ENCODE peak calls at places on chromosomes 13 and 19, in six cellular contexts. One of them, this sample, is unnamed.
A peak's percentile ranks its signal among the peaks of the same experiment; 100 is the strongest.

GRCh38 chr13:23788459-23788858 is 100.7 kb downstream of the MIPEP start:
- DNase-seq in EH: peak; percentile 26
- DNase-seq in CD8-positive, alpha-beta T cell: no peak
- DNase-seq in activated CD4-positive, alpha-beta memory T cell treated with anti-CD3 and anti-CD28 coated beads, Interleukin-2, amount 10 ng/mL, durations not matched to agents 7 days and 5 days: no peak
- DNase-seq in NAMALWA: no peak
- DNase-seq in dorsolateral prefrontal cortex: no peak
- DNase-seq in this sample: no peak

GRCh38 chr19:31316201-31316951 is 32.9 kb downstream of the TSHZ3 start:
- DNase-seq in EH: no peak
- DNase-seq in CD8-positive, alpha-beta T cell: no peak
- DNase-seq in activated CD4-positive, alpha-beta memory T cell treated with anti-CD3 and anti-CD28 coated beads, Interleukin-2, amount 10 ng/mL, durations not matched to agents 7 days and 5 days: no peak
- DNase-seq in NAMALWA: no peak
- DNase-seq in dorsolateral prefrontal cortex: peak; percentile 60
- DNase-seq in this sample: no peak

GRCh38 chr19:48511321-48511731 is 309 bp downstream of the LMTK3 start:
- DNase-seq in EH: no peak
- DNase-seq in CD8-positive, alpha-beta T cell: peak; percentile 64
- DNase-seq in activated CD4-positive, alpha-beta memory T cell treated with anti-CD3 and anti-CD28 coated beads, Interleukin-2, amount 10 ng/mL, durations not matched to agents 7 days and 5 days: peak; percentile 30
- DNase-seq in NAMALWA: no peak
- DNase-seq in dorsolateral prefrontal cortex: no peak
- DNase-seq in this sample: no peak

GRCh38 chr19:6580313-6580712 is 10.6 kb downstream of the CD70 start:
- DNase-seq in EH: peak; percentile 60
- DNase-seq in CD8-positive, alpha-beta T cell: no peak
- DNase-seq in activated CD4-positive, alpha-beta memory T cell treated with anti-CD3 and anti-CD28 coated beads, Interleukin-2, amount 10 ng/mL, durations not matched to agents 7 days and 5 days: no peak
- DNase-seq in NAMALWA: no peak
- DNase-seq in dorsolateral prefrontal cortex: no peak
- DNase-seq in this sample: no peak

GRCh38 chr19:38769635-38770211 is 3.6 kb downstream of the LGALS7 start:
- DNase-seq in EH: peak; percentile 72
- DNase-seq in CD8-positive, alpha-beta T cell: peak; percentile 98
- DNase-seq in activated CD4-positive, alpha-beta memory T cell treated with anti-CD3 and anti-CD28 coated beads, Interleukin-2, amount 10 ng/mL, durations not matched to agents 7 days and 5 days: peak; percentile 93
- DNase-seq in NAMALWA: peak; percentile 80
- DNase-seq in dorsolateral prefrontal cortex: peak; percentile 15
- DNase-seq in this sample: peak; percentile 51

GRCh38 chr13:52804202-52804641 is 44.2 kb downstream of the PCDH8 start:
- DNase-seq in EH: no peak
- DNase-seq in CD8-positive, alpha-beta T cell: no peak
- DNase-seq in activated CD4-positive, alpha-beta memory T cell treated with anti-CD3 and anti-CD28 coated beads, Interleukin-2, amount 10 ng/mL, durations not matched to agents 7 days and 5 days: no peak
- DNase-seq in NAMALWA: no peak
- DNase-seq in dorsolateral prefrontal cortex: no peak
- DNase-seq in this sample: no peak

GRCh38 chr19:15900504-15900903 is 2.6 kb upstream of the CYP4F2 start:
- DNase-seq in EH: no peak
- DNase-seq in CD8-positive, alpha-beta T cell: no peak
- DNase-seq in activated CD4-positive, alpha-beta memory T cell treated with anti-CD3 and anti-CD28 coated beads, Interleukin-2, amount 10 ng/mL, durations not matched to agents 7 days and 5 days: no peak
- DNase-seq in NAMALWA: no peak
- DNase-seq in dorsolateral prefrontal cortex: no peak
- DNase-seq in this sample: no peak

GRCh38 chr19:19366691-19367396 is 38.6 kb upstream of the GATAD2A start:
- DNase-seq in EH: peak; percentile 75
- DNase-seq in CD8-positive, alpha-beta T cell: peak; percentile 84
- DNase-seq in activated CD4-positive, alpha-beta memory T cell treated with anti-CD3 and anti-CD28 coated beads, Interleukin-2, amount 10 ng/mL, durations not matched to agents 7 days and 5 days: peak; percentile 81
- DNase-seq in NAMALWA: peak; percentile 87
- DNase-seq in dorsolateral prefrontal cortex: peak; percentile 38
- DNase-seq in this sample: no peak

This sample was measured in AG09319.